ENCODE peak calls at places on chromosomes 3 and 15, in ten cellular contexts. O is aorta; S is tibial artery; J is A549; Z is neural progenitor cell; Q is PC-3; A is IMR-90; R is right atrium auricular region; D is CD8-positive, alpha-beta memory T cell; E is psoas muscle. K is an unnamed sample.
A peak's percentile ranks its signal among the peaks of the same experiment; 100 is the strongest.

GRCh38 chr3:43583481-43583880 is 38.3 kb downstream of the ANO10 start:
- DNase-seq in O (no peak), S (no peak), J (peak; percentile 4), Z (no peak), Q (no peak), A (no peak), R (no peak), D (no peak), E (no peak), K (no peak)

GRCh38 chr3:177538064-177538742 is 340.9 kb upstream of the TBL1XR1 start:
- DNase-seq in O (no peak), S (peak; percentile 73), J (no peak), Z (no peak), Q (no peak), A (peak; percentile 69), R (no peak), D (no peak), E (peak; percentile 57), K (peak; percentile 83)

GRCh38 chr3:32009957-32010356 is 28.4 kb downstream of the ZNF860 start:
- DNase-seq in O (no peak), S (no peak), J (no peak), Z (no peak), Q (no peak), A (no peak), R (no peak), D (no peak), E (no peak), K (no peak)

GRCh38 chr3:119779731-119780383 is 2.0 kb upstream of the NR1I2 start:
- DNase-seq in O (no peak), S (no peak), J (no peak), Z (no peak), Q (no peak), A (no peak), R (no peak), D (no peak), E (no peak), K (no peak)

GRCh38 chr3:33064929-33065328 is 32.0 kb downstream of the GLB1 start:
- DNase-seq in O (no peak), S (no peak), J (peak; percentile 10), Z (no peak), Q (peak; percentile 12), A (no peak), R (no peak), D (no peak), E (no peak), K (no peak)

GRCh38 chr3:177377166-177377565 is 179.9 kb upstream of the TBL1XR1 start:
- DNase-seq in O (no peak), S (no peak), J (no peak), Z (no peak), Q (peak; percentile 33), A (no peak), R (no peak), D (no peak), E (no peak), K (no peak)

GRCh38 chr3:45776611-45777010 is 19.7 kb downstream of the SLC6A20 start:
- DNase-seq in O (no peak), S (no peak), J (no peak), Z (no peak), Q (no peak), A (no peak), R (no peak), D (no peak), E (no peak), K (no peak)

GRCh38 chr3:149678365-149678948 is 20.6 kb upstream of the WWTR1 start:
- DNase-seq in O (no peak), S (no peak), J (no peak), Z (no peak), Q (peak; percentile 98), A (no peak), R (no peak), D (no peak), E (no peak), K (no peak)

DNA sequence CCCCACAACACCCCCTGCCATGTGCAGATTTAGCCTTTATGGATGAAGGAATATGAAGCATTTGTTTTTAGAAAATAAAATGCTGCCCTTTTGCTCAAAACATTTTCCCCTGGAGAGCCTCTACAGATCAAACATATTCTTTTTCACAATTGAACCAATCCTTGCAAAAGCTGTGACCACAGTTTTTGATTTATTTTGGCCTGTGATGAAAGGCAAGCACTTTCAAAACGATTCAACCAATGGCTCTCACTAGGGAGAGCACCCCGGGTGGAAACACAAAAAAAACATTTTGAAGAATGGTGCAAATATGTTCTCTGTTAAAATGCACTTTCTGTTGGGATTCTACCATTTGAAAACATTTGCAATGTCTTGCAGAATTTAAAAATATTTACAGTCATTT is 476.0 kb upstream of the ONECUT1 start:
- DNase-seq in O (no peak), S (no peak), J (no peak), Z (no peak), Q (no peak), A (no peak), R (no peak), D (no peak), E (no peak), K (no peak)
- H3K4me1 ChIP-seq in O (no peaks in the 10 kb centered on the region), S (no peaks in the 10 kb centered on the region), J (no peaks in the 10 kb centered on the region), Z (no peaks in the 10 kb centered on the region), Q (no peaks in the 10 kb centered on the region), A (no peaks in the 10 kb centered on the region), R (no peaks in the 10 kb centered on the region), D (no peaks in the 10 kb centered on the region), E (no peaks in the 10 kb centered on the region), K (no peaks in the 10 kb centered on the region)

GRCh38 chr15:78256044-78256437 is 8.3 kb upstream of the DNAJA4 start:
- DNase-seq in O (no peak), S (no peak), J (no peak), Z (no peak), Q (no peak), A (no peak), R (no peak), D (no peak), E (no peak), K (no peak)

GRCh38 chr15:78260489-78260888 is 3.9 kb upstream of the DNAJA4 start:
- DNase-seq in O (no peak), S (no peak), J (no peak), Z (no peak), Q (no peak), A (no peak), R (no peak), D (no peak), E (no peak), K (no peak)

GRCh38 chr15:78255421-78256043 is 8.8 kb upstream of the DNAJA4 start:
- DNase-seq in O (no peak), S (no peak), J (no peak), Z (no peak), Q (no peak), A (no peak), R (no peak), D (no peak), E (no peak), K (no peak)

GRCh38 chr15:78259232-78259631 is 5.1 kb upstream of the DNAJA4 start:
- DNase-seq in O (peak; percentile 5), S (no peak), J (no peak), Z (no peak), Q (peak; percentile 58), A (no peak), R (no peak), D (no peak), E (no peak), K (no peak)

GRCh38 chr15:78257681-78258080 is 6.7 kb upstream of the DNAJA4 start:
- DNase-seq in O (no peak), S (no peak), J (no peak), Z (no peak), Q (no peak), A (no peak), R (no peak), D (no peak), E (no peak), K (no peak)
- H3K27ac ChIP-seq in O (no peak overlapping the region), S (no peak overlapping the region), J (no peak overlapping the region), Z (no peak overlapping the region), Q (no peak overlapping the region), A (no peak overlapping the region), R (no peak overlapping the region), D (no peak overlapping the region), E (no peak overlapping the region), K (no peak overlapping the region)

GRCh38 chr3:9400626-9401025 is 3.2 kb downstream of the SETD5 start:
- DNase-seq in O (no peak), S (no peak), J (no peak), Z (peak; percentile 51), Q (no peak), A (no peak), R (no peak), D (no peak), E (no peak), K (no peak)

GRCh38 chr3:9397331-9397910 is at the start of gene SETD5:
- DNase-seq in O (peak; percentile 99), S (peak; percentile 99), J (peak; percentile 96), Z (peak; percentile 99), Q (peak; percentile 97), A (peak; percentile 94), R (peak; percentile 99), D (peak; percentile 99), E (peak; percentile 100), K (peak; percentile 99)

GRCh38 chr3:9399746-9400145 is 2.3 kb downstream of the SETD5 start:
- DNase-seq in O (peak; percentile 81), S (peak; percentile 91), J (peak; percentile 86), Z (peak; percentile 92), Q (peak; percentile 75), A (peak; percentile 97), R (peak; percentile 84), D (no peak), E (peak; percentile 90), K (peak; percentile 88)

GRCh38 chr3:9397911-9398714 is 698 bp downstream of the SETD5 start:
- DNase-seq in O (peak; percentile 74), S (peak; percentile 79), J (peak; percentile 48), Z (peak; percentile 57), Q (no peak), A (peak; percentile 29), R (peak; percentile 61), D (peak; percentile 44), E (peak; percentile 70), K (peak; percentile 71)

DNA sequence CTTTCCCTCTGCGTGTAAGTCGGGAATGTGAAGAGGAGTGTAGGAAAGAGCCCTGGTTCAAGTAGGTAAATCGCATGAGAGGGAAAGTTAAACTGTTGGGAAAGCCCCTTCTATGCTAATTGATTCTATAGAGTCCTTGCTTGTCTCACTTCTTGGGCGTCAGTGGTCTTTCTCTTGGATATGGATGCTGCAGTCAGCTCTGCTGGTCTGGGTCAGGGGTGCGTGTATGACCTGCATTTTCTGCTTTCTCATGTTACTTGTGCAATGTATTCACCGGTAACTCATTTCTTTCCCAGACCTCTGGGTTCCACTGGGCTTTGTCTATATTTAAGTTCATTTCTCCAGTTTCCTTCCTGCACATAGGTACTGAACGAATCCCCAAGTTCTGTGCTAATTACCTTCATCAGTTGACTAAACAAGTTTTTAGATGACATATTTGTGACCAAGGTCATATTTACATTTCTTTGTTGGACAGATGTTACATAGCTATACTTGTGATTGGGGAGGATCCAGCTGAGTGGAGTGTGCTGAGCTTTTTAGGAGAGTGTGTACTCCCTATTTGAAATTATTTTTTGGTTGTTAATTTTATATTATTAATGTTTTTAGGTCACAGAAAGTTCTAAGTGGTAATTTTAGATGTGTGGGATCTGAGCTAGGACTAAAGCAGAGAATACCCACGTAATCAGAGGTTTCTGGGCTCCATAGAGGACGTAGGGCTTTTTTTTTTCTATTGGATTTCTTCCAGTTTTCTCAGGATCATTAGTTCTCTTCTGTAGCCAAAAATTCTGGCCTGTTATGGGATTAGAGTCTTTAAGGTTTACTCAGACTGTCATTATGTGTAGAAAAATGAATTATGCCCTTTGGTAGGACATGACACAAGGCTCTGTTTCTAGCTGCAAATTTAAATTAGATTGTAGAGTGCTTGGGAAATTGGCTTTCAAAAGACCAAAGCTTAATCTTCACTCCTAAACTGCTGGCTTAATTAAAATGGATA is 1.6 kb downstream of the SETD5 start:
- DNase-seq in O (no peak), S (no peak), J (peak; percentile 58), Z (peak; percentile 42), Q (peak; percentile 47), A (peak; percentile 66), R (no peak), D (peak; percentile 24), E (no peak), K (peak; percentile 32)
- H3K4me1 ChIP-seq in O (no peaks in the 10 kb centered on the region), S (peaks cover 72% of the 10 kb centered on the region), J (peaks cover 56% of the 10 kb centered on the region), Z (peaks cover 55% of the 10 kb centered on the region), Q (peaks cover 58% of the 10 kb centered on the region), A (peaks cover 9% of the 10 kb centered on the region), R (no peaks in the 10 kb centered on the region), D (peaks cover 68% of the 10 kb centered on the region), E (peaks cover 64% of the 10 kb centered on the region), K (peaks cover 4% of the 10 kb centered on the region)

GRCh38 chr3:190092250-190092649 is 28.4 kb downstream of the P3H2 start:
- DNase-seq in O (no peak), S (no peak), J (no peak), Z (peak; percentile 41), Q (peak; percentile 68), A (peak; percentile 91), R (no peak), D (no peak), E (no peak), K (no peak)
- H3K27ac ChIP-seq in O (no peak overlapping the region), S (peak overlapping the region; percentile 47), J (no peak overlapping the region), Z (no peak overlapping the region), Q (no peak overlapping the region), A (no peak overlapping the region), R (no peak overlapping the region), D (no peak overlapping the region), E (no peak overlapping the region), K (no peak overlapping the region)